ENCODE peak calls at places on chromosomes 1 and 21, in five cellular contexts. One of them, this sample, is unnamed.

GRCh38 chr1:184854456-184855180 is 100.0 kb upstream of the EDEM3 start:
- DNase-seq in K562: no peak
- DNase-seq in GM12878: no peak
- DNase-seq in HepG2: no peak
- DNase-seq in H1: no peak
- DNase-seq in this sample: no peak

GRCh38 chr1:65423884-65424655 is 3.6 kb downstream of the LEPR start:
- DNase-seq in K562: peak; percentile 41
- DNase-seq in GM12878: peak; percentile 40
- DNase-seq in HepG2: no peak
- DNase-seq in H1: no peak
- DNase-seq in this sample: no peak

GRCh38 chr1:84721152-84721551 is 30.9 kb upstream of the SSX2IP start:
- DNase-seq in K562: peak; percentile 70
- DNase-seq in GM12878: no peak
- DNase-seq in HepG2: peak; percentile 6
- DNase-seq in H1: no peak
- DNase-seq in this sample: no peak

GRCh38 chr1:84146375-84147032 is 2.4 kb downstream of the PRKACB start:
- DNase-seq in K562: no peak
- DNase-seq in GM12878: no peak
- DNase-seq in HepG2: no peak
- DNase-seq in H1: no peak
- DNase-seq in this sample: no peak

GRCh38 chr1:64834734-64835133 is 89.9 kb downstream of the RAVER2 start:
- DNase-seq in K562: no peak
- DNase-seq in GM12878: no peak
- DNase-seq in HepG2: no peak
- DNase-seq in H1: no peak
- DNase-seq in this sample: no peak

GRCh38 chr1:18644013-18644399 is 13.4 kb downstream of the PAX7 start:
- DNase-seq in K562: no peak
- DNase-seq in GM12878: no peak
- DNase-seq in HepG2: no peak
- DNase-seq in H1: no peak
- DNase-seq in this sample: no peak

GRCh38 chr1:214116258-214116657 is 128.5 kb downstream of the PROX1 start:
- DNase-seq in K562: no peak
- DNase-seq in GM12878: no peak
- DNase-seq in HepG2: no peak
- DNase-seq in H1: no peak
- DNase-seq in this sample: no peak

GRCh38 chr1:72037745-72038343 is 244.5 kb downstream of the NEGR1 start:
- DNase-seq in K562: peak; percentile 1
- DNase-seq in GM12878: no peak
- DNase-seq in HepG2: peak; percentile 25
- DNase-seq in H1: no peak
- DNase-seq in this sample: no peak

GRCh38 chr1:52632732-52633290 is at the start of gene SHISAL2A:
- DNase-seq in K562: no peak
- DNase-seq in GM12878: no peak
- DNase-seq in HepG2: no peak
- DNase-seq in H1: no peak
- DNase-seq in this sample: peak; percentile 42

GRCh38 chr1:223052931-223053330 is 90.1 kb downstream of the TLR5 start:
- DNase-seq in K562: no peak
- DNase-seq in GM12878: no peak
- DNase-seq in HepG2: no peak
- DNase-seq in H1: no peak
- DNase-seq in this sample: no peak

GRCh38 chr21:28818663-28819278 is 173.9 kb downstream of the LTN1 start:
- DNase-seq in K562: no peak
- DNase-seq in GM12878: no peak
- DNase-seq in HepG2: no peak
- DNase-seq in H1: no peak
- DNase-seq in this sample: no peak

GRCh38 chr1:186275818-186276217 is 99.2 kb downstream of the TPR start:
- DNase-seq in K562: no peak
- DNase-seq in GM12878: no peak
- DNase-seq in HepG2: no peak
- DNase-seq in H1: no peak
- DNase-seq in this sample: no peak

GRCh38 chr1:204650911-204651570 is 34.5 kb downstream of the LRRN2 start:
- DNase-seq in K562: no peak
- DNase-seq in GM12878: no peak
- DNase-seq in HepG2: no peak
- DNase-seq in H1: no peak
- DNase-seq in this sample: no peak

GRCh38 chr1:202017385-202018225 is 7.2 kb downstream of the ELF3 start:
- DNase-seq in K562: no peak
- DNase-seq in GM12878: no peak
- DNase-seq in HepG2: no peak
- DNase-seq in H1: no peak
- DNase-seq in this sample: no peak

GRCh38 chr1:150550222-150551048 is 1.2 kb downstream of the ADAMTSL4 start:
- DNase-seq in K562: peak; percentile 71
- DNase-seq in GM12878: no peak
- DNase-seq in HepG2: no peak
- DNase-seq in H1: no peak
- DNase-seq in this sample: no peak

GRCh38 chr1:215082532-215083407 is at the start of gene KCNK2:
- DNase-seq in K562: no peak
- DNase-seq in GM12878: no peak
- DNase-seq in HepG2: no peak
- DNase-seq in H1: no peak
- DNase-seq in this sample: no peak

GRCh38 chr1:212368073-212368484 is 46.6 kb downstream of the PACC1 start:
- DNase-seq in K562: peak; percentile 68
- DNase-seq in GM12878: peak; percentile 36
- DNase-seq in HepG2: peak; percentile 61
- DNase-seq in H1: peak; percentile 21
- DNase-seq in this sample: peak; percentile 25

GRCh38 chr1:147599362-147600118 is 58.2 kb downstream of the BCL9 start:
- DNase-seq in K562: peak; percentile 94
- DNase-seq in GM12878: peak; percentile 62
- DNase-seq in HepG2: peak; percentile 81
- DNase-seq in H1: peak; percentile 92
- DNase-seq in this sample: peak; percentile 78
- TF ChIP-seq POLR2A in K562: no peak
- TF ChIP-seq POLR2A in GM12878: peak; percentile 42
- TF ChIP-seq POLR2A in HepG2: peak; percentile 88
- TF ChIP-seq POLR2A in H1: peak; percentile 95
- TF ChIP-seq POLR2A in this sample: no peak

GRCh38 chr1:61606448-61607312 is 118.3 kb downstream of the TM2D1 start:
- DNase-seq in K562: no peak
- DNase-seq in GM12878: no peak
- DNase-seq in HepG2: no peak
- DNase-seq in H1: no peak
- DNase-seq in this sample: no peak
- TF ChIP-seq POLR2AphosphoS5 in K562: no peak
- TF ChIP-seq POLR2AphosphoS5 in GM12878: no peak
- TF ChIP-seq POLR2AphosphoS5 in HepG2: no peak
- TF ChIP-seq POLR2AphosphoS5 in H1: no peak
- TF ChIP-seq POLR2AphosphoS5 in this sample: no peak

DNA sequence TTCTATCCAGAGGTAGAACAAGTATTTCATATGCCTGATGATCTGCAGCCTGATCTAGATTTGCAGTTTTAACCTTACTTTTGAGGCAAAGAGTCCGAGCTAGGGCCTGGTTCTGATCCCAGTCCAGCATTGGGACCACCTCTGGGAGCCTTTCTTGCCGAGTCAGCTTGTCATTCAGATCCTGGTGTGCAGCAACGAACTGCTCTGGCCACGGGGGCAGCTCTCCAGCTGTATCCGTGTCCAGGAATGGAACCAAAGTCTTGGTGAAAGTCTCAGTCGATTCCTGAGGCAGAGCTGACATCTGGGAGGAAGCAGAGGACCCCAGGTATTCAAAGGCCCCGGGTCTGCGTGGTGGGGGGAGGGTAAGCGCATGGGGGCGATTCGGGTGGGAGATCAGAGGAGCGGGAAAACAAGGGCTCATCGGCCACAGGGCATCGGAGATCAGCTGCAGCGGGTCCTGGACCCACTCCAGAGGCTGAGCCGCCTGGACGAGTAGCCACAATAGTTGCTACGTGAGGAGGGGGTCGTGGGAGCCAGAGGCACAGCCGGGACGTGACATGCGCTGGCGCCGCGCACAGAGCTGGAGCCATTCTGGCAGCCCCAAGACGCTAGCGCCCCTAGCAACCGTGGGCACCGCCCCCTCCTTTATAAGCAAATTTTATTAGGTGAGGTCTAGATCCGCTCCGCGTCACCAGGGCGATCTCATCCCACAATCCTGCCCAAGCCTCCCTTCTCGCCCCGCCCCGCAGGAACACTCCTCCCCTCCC is 32.4 kb upstream of the BSDC1 start:
- DNase-seq in K562: no peak
- DNase-seq in GM12878: no peak
- DNase-seq in HepG2: no peak
- DNase-seq in H1: no peak
- DNase-seq in this sample: no peak
- TF ChIP-seq TAF1 in K562: no peak
- TF ChIP-seq TAF1 in GM12878: no peak
- TF ChIP-seq TAF1 in HepG2: no peak
- TF ChIP-seq TAF1 in H1: no peak
- TF ChIP-seq TAF1 in this sample: no peak

GRCh38 chr1:25198731-25199231 is 33.5 kb downstream of the SYF2 start:
- DNase-seq in K562: peak; percentile 40
- DNase-seq in GM12878: no peak
- DNase-seq in HepG2: peak; percentile 54
- DNase-seq in H1: no peak
- DNase-seq in this sample: no peak

GRCh38 chr1:25197235-25197930 is 34.9 kb downstream of the SYF2 start:
- DNase-seq in K562: no peak
- DNase-seq in GM12878: no peak
- DNase-seq in HepG2: peak; percentile 72
- DNase-seq in H1: no peak
- DNase-seq in this sample: no peak

GRCh38 chr1:25196830-25197229 is 35.5 kb downstream of the SYF2 start:
- DNase-seq in K562: no peak
- DNase-seq in GM12878: no peak
- DNase-seq in HepG2: no peak
- DNase-seq in H1: no peak
- DNase-seq in this sample: no peak

GRCh38 chr1:25199876-25200620 is 32.3 kb downstream of the SYF2 start:
- DNase-seq in K562: no peak
- DNase-seq in GM12878: no peak
- DNase-seq in HepG2: no peak
- DNase-seq in H1: no peak
- DNase-seq in this sample: no peak

DNA sequence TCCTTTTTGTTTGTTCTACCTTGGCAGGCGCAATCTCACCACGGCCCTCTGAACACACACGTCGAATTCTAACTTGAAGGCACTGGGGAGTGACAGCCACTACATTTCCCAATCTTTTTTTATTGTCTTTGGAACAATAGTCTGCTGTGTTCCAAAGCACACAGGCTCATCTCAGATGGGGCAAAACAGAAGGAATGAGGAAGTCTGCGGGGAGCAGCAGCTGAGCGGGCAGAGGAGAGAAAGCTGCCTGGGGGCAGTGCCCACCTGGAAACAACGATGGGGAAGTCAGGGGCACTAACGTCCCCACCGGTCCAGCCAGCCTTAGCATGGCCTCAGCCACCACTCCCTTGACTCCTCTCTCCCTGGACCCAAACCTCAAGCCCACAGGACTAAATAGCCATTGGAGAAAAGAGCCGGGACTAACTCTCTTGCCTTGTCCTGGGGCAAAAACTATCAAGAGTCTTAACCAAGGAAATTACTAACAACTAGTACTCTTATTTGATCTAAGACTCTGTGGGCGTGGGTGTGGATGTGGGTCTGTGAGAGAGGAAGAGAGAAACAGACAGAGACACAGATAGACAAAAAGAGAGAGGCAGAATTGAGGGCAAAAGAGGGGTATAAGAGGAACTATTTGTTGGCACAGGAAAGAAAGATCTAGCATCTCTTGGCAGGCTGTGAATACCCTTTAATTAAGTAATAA is 34.2 kb downstream of the SYF2 start:
- DNase-seq in K562: no peak
- DNase-seq in GM12878: no peak
- DNase-seq in HepG2: peak; percentile 82
- DNase-seq in H1: no peak
- DNase-seq in this sample: no peak
- TF ChIP-seq POLR2A in K562: no peak
- TF ChIP-seq POLR2A in GM12878: no peak
- TF ChIP-seq POLR2A in HepG2: no peak
- TF ChIP-seq POLR2A in H1: no peak
- TF ChIP-seq POLR2A in this sample: no peak

GRCh38 chr21:27246741-27247140 is 279.9 kb upstream of the ADAMTS5 start:
- DNase-seq in K562: no peak
- DNase-seq in GM12878: no peak
- DNase-seq in HepG2: no peak
- DNase-seq in H1: no peak
- DNase-seq in this sample: no peak

GRCh38 chr21:27240901-27241300 is 274.0 kb upstream of the ADAMTS5 start:
- DNase-seq in K562: no peak
- DNase-seq in GM12878: no peak
- DNase-seq in HepG2: no peak
- DNase-seq in H1: no peak
- DNase-seq in this sample: no peak

GRCh38 chr21:27244796-27245195 is 277.9 kb upstream of the ADAMTS5 start:
- DNase-seq in K562: no peak
- DNase-seq in GM12878: no peak
- DNase-seq in HepG2: no peak
- DNase-seq in H1: no peak
- DNase-seq in this sample: no peak

GRCh38 chr21:27248791-27249190 is 281.9 kb upstream of the ADAMTS5 start:
- DNase-seq in K562: no peak
- DNase-seq in GM12878: no peak
- DNase-seq in HepG2: no peak
- DNase-seq in H1: no peak
- DNase-seq in this sample: no peak

GRCh38 chr21:27244356-27244755 is 277.5 kb upstream of the ADAMTS5 start:
- DNase-seq in K562: no peak
- DNase-seq in GM12878: no peak
- DNase-seq in HepG2: no peak
- DNase-seq in H1: no peak
- DNase-seq in this sample: no peak
- TF ChIP-seq POLR2AphosphoS5 in K562: no peak
- TF ChIP-seq POLR2AphosphoS5 in GM12878: no peak
- TF ChIP-seq POLR2AphosphoS5 in HepG2: no peak
- TF ChIP-seq POLR2AphosphoS5 in H1: no peak
- TF ChIP-seq POLR2AphosphoS5 in this sample: no peak

GRCh38 chr21:31397939-31398338 is 53.9 kb upstream of the TIAM1 start:
- DNase-seq in K562: no peak
- DNase-seq in GM12878: no peak
- DNase-seq in HepG2: no peak
- DNase-seq in H1: no peak
- DNase-seq in this sample: no peak
- TF ChIP-seq TAF1 in K562: no peak
- TF ChIP-seq TAF1 in GM12878: no peak
- TF ChIP-seq TAF1 in HepG2: no peak
- TF ChIP-seq TAF1 in H1: no peak
- TF ChIP-seq TAF1 in this sample: no peak